ENCODE peak calls at places on chromosomes 13 and 19, in five cellular contexts. O, N, Q, C and D are unnamed samples.

GRCh38 chr13:41523396-41523795 is 66.0 kb downstream of the RGCC start:
- DNase-seq in O (no peak), N (no peak), Q (no peak), C (no peak), D (no peak)

GRCh38 chr13:26707122-26708006 is 53.2 kb downstream of the GPR12 start:
- DNase-seq in O (peak), N (peak), Q (peak), C (peak), D (no peak)

GRCh38 chr13:47092202-47092601 is 195.3 kb upstream of the HTR2A start:
- DNase-seq in O (no peak), N (no peak), Q (no peak), C (no peak), D (no peak)

GRCh38 chr19:15390814-15391213 is 11.2 kb upstream of the AKAP8 start:
- DNase-seq in O (no peak), N (no peak), Q (no peak), C (no peak), D (no peak)

GRCh38 chr19:30318936-30319335 is 53.2 kb upstream of the ZNF536 start:
- DNase-seq in O (no peak), N (no peak), Q (no peak), C (no peak), D (no peak)

GRCh38 chr19:30807263-30807662 is 435.1 kb downstream of the ZNF536 start:
- DNase-seq in O (no peak), N (no peak), Q (no peak), C (no peak), D (no peak)

GRCh38 chr13:48315981-48316380 is 12.4 kb downstream of the RB1 start:
- DNase-seq in O (no peak), N (peak), Q (no peak), C (no peak), D (no peak)

GRCh38 chr13:30165791-30166190 is 141.6 kb downstream of the KATNAL1 start:
- DNase-seq in O (peak), N (peak), Q (no peak), C (no peak), D (no peak)

GRCh38 chr13:108176685-108177274 is 38.6 kb downstream of the LIG4 start:
- DNase-seq in O (peak), N (peak), Q (no peak), C (peak), D (no peak)

GRCh38 chr13:30551194-30551593 is 66.5 kb upstream of the USPL1 start:
- DNase-seq in O (peak), N (no peak), Q (no peak), C (peak), D (no peak)

GRCh38 chr13:45180713-45181601 is 19.9 kb downstream of the KCTD4 start:
- DNase-seq in O (no peak), N (peak), Q (no peak), C (no peak), D (no peak)

GRCh38 chr13:36062249-36062648 is 68.9 kb downstream of the DCLK1 start:
- DNase-seq in O (no peak), N (no peak), Q (no peak), C (no peak), D (no peak)

GRCh38 chr19:46299004-46299509 is 2.2 kb downstream of the HIF3A start:
- DNase-seq in O (no peak), N (peak), Q (no peak), C (no peak), D (peak)

GRCh38 chr13:97445504-97446187 is 11.7 kb downstream of the RAP2A start:
- DNase-seq in O (no peak), N (no peak), Q (no peak), C (no peak), D (no peak)

GRCh38 chr13:98105929-98106336 is 37.0 kb upstream of the FARP1 start:
- DNase-seq in O (no peak), N (peak), Q (no peak), C (no peak), D (no peak)

DNA sequence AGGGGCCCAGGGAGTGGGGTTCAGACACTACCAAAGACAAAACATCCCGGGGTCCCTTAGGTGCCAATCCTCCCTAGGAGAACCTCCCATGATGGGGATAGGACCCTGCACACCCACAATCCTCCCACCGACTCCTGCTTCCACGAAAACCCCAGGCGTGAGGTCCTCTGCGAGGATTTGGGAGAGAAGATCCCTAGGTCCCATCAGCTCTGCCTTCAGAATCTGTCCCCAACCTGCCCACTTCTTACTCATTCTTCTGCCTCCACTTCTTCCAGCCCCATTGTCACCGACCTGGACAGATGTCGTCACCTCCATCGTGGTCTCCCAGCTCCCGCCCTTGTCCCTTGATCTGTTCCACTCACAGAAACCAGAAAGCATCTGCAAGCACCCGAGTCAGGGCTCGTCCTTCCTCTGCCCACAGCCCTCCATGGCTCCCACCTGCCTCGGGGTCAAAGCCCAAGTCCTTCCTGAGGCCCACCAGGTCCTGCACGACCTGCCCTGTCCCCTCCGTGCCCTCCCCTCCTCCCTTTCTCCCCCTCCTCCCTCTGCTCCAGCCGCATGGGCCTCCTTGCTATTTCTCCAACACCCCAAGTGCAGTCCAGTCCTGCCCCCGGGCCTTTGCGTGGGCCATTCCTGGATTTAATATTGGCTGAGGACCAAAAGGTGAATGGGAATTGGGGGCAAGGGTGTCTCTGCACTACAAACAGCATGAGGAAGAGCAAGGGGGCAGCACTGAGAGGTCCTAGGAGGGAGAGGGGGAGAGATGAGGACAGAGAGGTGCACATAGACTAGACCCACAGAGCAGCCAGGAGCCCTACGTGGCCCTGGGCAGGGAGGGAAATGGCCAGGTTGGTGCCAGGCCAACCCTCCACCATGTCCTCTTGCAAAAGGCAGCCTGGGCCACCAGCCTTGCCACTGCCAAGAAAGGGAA is 51.3 kb downstream of the PTPRS start:
- DNase-seq in O (no peak), N (peak), Q (no peak), C (no peak), D (no peak)
- TF ChIP-seq CTCF in O (peak), N (no peak), Q (no peak), C (no peak), D (no peak)

GRCh38 chr19:47794526-47794925 is 9.8 kb downstream of the TPRX1 start:
- DNase-seq in O (peak), N (no peak), Q (no peak), C (no peak), D (no peak)
- TF ChIP-seq CTCF in O (peak), N (no peak), Q (no peak), C (peak), D (no peak)

GRCh38 chr19:42175952-42176648 is 41.4 kb downstream of the DEDD2 start:
- DNase-seq in O (peak), N (peak), Q (no peak), C (no peak), D (no peak)

GRCh38 chr19:42177686-42178019 is 39.8 kb downstream of the DEDD2 start:
- DNase-seq in O (no peak), N (no peak), Q (no peak), C (no peak), D (no peak)

GRCh38 chr19:42176649-42176989 is 40.9 kb downstream of the DEDD2 start:
- DNase-seq in O (peak), N (peak), Q (no peak), C (peak), D (no peak)

GRCh38 chr19:42175335-42175734 is 42.1 kb downstream of the DEDD2 start:
- DNase-seq in O (no peak), N (no peak), Q (no peak), C (no peak), D (no peak)

DNA sequence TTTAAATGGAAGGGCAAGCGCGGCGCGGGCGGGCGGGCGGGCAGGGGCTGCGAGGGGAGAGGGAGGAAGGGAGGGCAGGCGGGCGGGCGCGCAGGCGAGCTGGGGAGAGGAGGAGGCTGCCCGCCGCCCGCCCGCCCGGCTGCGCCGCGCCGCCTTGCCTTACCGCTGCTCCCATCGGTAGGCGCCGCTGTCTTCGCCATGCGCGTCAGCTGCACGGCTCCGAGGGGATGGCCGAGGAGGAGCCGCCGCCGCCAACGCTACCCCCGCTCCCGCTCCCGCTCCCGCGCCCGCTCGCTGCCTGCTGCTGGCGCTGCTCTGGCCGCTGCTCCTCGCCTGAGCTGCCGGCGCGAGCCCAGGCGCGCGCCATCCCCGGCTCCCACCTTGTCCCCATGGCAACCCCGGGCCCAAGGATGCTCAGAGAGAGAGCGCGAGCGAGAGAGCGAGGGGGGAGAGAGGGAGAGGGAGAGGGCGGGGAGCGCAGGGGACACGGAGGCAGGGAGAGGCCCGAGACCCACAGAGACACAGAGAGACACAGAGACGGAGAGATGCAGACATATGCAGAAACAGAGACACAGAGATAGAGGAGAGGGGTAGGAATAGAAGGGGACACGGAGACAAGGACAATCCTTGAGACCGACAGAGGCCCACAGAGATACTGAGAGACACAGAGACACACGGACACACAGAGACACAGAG is 40.3 kb downstream of the DEDD2 start:
- DNase-seq in O (peak), N (peak), Q (peak), C (peak), D (peak)
- TF ChIP-seq CTCF in O (no peak), N (no peak), Q (peak), C (no peak), D (no peak)

DNA sequence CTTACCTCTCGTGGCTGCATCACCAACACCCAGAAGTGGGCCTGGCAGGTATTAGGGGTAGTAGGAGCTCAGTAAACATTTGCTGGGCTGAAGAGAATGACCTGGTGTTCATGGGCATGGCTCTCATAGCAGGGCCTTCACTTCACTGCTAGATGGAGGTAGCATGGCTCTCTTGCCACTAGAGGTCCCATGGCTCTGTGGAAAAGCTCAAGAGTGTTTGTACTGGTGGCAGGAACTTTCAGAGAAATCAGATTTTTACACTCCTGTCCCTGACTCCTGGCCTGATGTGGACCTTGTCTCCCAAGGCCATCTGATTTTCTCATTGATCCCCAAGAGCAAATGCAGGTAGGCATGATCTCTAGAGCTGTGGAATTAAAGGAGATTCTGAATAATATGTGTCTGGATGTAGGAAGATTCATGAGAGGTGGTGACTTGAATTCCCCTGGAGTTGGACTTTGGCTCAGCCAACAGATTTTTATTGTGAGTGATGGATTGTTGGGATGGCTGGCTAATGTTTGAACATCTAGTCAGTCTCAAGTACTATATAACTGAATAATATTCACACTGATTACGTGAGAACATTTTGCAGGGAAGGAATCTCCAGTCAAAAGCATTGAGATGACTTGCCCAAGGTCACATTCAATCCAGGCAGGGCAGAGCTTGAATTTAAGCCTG is 5.8 kb downstream of the ZNF574 start:
- DNase-seq in O (peak), N (peak), Q (no peak), C (no peak), D (no peak)
- TF ChIP-seq CTCF in O (peak), N (peak), Q (peak), C (no peak), D (no peak)